ENCODE peak calls at places on chromosomes 4 and X, in six cellular contexts. Z is naive thymus-derived CD8-positive, alpha-beta T cell; H is suprapubic skin; X is naive B cell; J is nucleus accumbens; A is kidney glomerular epithelial cell. L is an unnamed sample.

GRCh38 chrX:8653956-8654355 is 78.0 kb downstream of the ANOS1 start:
- DNase-seq in Z (no peak), H (no peak), X (no peak), J (no peak), A (no peak), L (no peak)

GRCh38 chrX:46125139-46125538 is 420.1 kb downstream of the ZNF674 start:
- DNase-seq in Z (no peak), H (no peak), X (no peak), J (no peak), A (no peak), L (no peak)

GRCh38 chr4:69322055-69322454 is 41.8 kb downstream of the UGT2B28 start:
- DNase-seq in Z (no peak), H (no peak), X (no peak), J (no peak), A (peak), L (no peak)

GRCh38 chr4:122163301-122163700 is 11.2 kb downstream of the BLTP1 start:
- DNase-seq in Z (no peak), H (no peak), X (no peak), J (no peak), A (no peak), L (no peak)

GRCh38 chrX:44874481-44875184 is 1.6 kb downstream of the KDM6A start:
- DNase-seq in Z (no peak), H (no peak), X (peak), J (peak), A (no peak), L (no peak)

GRCh38 chr4:77074961-77075855 is 581 bp downstream of the CCNI start:
- DNase-seq in Z (peak), H (peak), X (peak), J (peak), A (peak), L (peak)

GRCh38 chr4:92307886-92308285 is 4.1 kb downstream of the GRID2 start:
- DNase-seq in Z (no peak), H (no peak), X (no peak), J (no peak), A (no peak), L (no peak)

GRCh38 chrX:68196939-68197791 is 236.1 kb downstream of the OPHN1 start:
- DNase-seq in Z (no peak), H (no peak), X (peak), J (peak), A (peak), L (no peak)

GRCh38 chr4:74423101-74423500 is 21.8 kb upstream of the AREG start:
- DNase-seq in Z (no peak), H (no peak), X (no peak), J (no peak), A (no peak), L (no peak)

GRCh38 chrX:19075754-19076153 is 46.5 kb downstream of the ADGRG2 start:
- DNase-seq in Z (no peak), H (no peak), X (no peak), J (no peak), A (no peak), L (no peak)

GRCh38 chr4:10504510-10504909 is 47.3 kb upstream of the ZNF518B start:
- DNase-seq in Z (no peak), H (no peak), X (no peak), J (no peak), A (no peak), L (no peak)

GRCh38 chrX:111837226-111837625 is 38.8 kb upstream of the TRPC5OS start:
- DNase-seq in Z (no peak), H (no peak), X (no peak), J (no peak), A (no peak), L (no peak)

GRCh38 chr4:180197471-180197870 is 2045.7 kb upstream of the TENM3 start:
- DNase-seq in Z (no peak), H (no peak), X (no peak), J (no peak), A (no peak), L (no peak)

GRCh38 chr4:1864076-1865008 is 6.9 kb upstream of the NSD2 start:
- DNase-seq in Z (no peak), H (no peak), X (no peak), J (no peak), A (no peak), L (no peak)

L was measured in ascending aorta.